ENCODE peak calls at places on chromosomes 13 and 19, in six cellular contexts. D is colonic mucosa, G is right atrium auricular region, B is psoas muscle, Y is GM12865, L is IMR-90. M is an unnamed sample.

GRCh38 chr13:36417328-36417727 is 15.0 kb upstream of the CCNA1 start:
- DNase-seq in G (no peak), L (no peak), B (no peak), D (no peak), Y (no peak), M (no peak)

GRCh38 chr13:46206138-46206537 is 5.6 kb upstream of the LRRC63 start:
- DNase-seq in Y (no peak), L (no peak), B (no peak), D (no peak), G (no peak), M (no peak)

GRCh38 chr19:16368385-16369305 is 44.0 kb downstream of the KLF2 start:
- DNase-seq in D (no peak), G (no peak), Y (no peak), L (no peak), B (peak), M (no peak)

GRCh38 chr13:40344270-40345148 is 321.9 kb downstream of the FOXO1 start:
- DNase-seq in Y (peak), G (no peak), D (no peak), B (peak), L (no peak), M (peak)

GRCh38 chr19:35266904-35267817 is 1.6 kb upstream of the USF2 start:
- DNase-seq in D (peak), B (peak), G (no peak), L (peak), Y (peak), M (peak)

GRCh38 chr13:77969299-77969698 is 50.7 kb upstream of the EDNRB start:
- DNase-seq in G (no peak), B (no peak), D (no peak), Y (no peak), L (no peak), M (no peak)

GRCh38 chr19:19276386-19276785 is 3.3 kb upstream of the TM6SF2 start:
- DNase-seq in Y (no peak), L (peak), G (no peak), D (no peak), B (no peak), M (peak)

GRCh38 chr13:43444085-43444484 is 342.7 kb downstream of the ENOX1 start:
- DNase-seq in B (no peak), G (no peak), D (no peak), Y (no peak), L (peak), M (no peak)

GRCh38 chr19:35216833-35217707 is 11.5 kb downstream of the FAM187B start:
- DNase-seq in B (no peak), G (no peak), Y (peak), L (no peak), D (peak), M (no peak)

GRCh38 chr13:23212621-23213020 is 31.8 kb downstream of the SGCG start:
- DNase-seq in G (no peak), B (no peak), L (no peak), D (no peak), Y (no peak), M (peak)

GRCh38 chr19:28737021-28737525 is 475.9 kb downstream of the UQCRFS1 start:
- DNase-seq in L (peak), Y (peak), B (no peak), D (no peak), G (no peak), M (peak)

GRCh38 chr13:95697052-95697680 is 20.2 kb downstream of the DNAJC3 start:
- DNase-seq in Y (no peak), G (no peak), D (no peak), L (no peak), B (no peak), M (no peak)

DNA sequence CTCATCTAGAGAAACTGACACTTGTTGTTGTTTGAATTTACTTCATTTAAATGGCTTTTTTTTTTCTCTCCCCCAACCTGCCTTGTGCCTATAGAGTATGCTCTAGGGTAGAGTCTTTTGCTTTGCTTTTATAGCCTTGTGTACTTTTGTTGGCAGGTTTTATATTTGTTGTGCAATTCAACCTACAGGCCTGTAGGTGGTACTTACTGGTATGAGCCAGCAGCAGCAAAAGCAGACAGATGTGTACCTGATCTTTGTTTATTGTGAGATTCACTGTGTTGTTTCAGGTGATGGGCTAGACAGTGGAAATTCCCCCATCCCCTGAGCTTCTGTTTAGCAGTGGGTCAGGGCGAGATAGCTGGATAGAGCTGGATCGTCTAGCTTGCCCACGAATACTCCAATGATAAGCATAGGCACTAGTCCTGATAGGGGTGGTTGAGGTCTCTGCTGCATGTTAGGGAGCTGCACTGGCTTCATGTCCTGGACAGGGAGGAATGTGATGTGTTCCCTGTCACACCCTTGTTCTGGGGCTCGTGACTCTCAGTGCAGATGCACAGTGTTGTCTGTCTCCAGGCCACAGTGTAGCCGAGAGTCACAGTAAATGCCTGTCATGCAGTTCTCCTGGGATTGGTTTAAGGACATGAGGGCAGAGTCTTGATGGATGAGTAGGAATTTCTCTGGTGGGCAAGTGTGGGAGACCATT is 21.3 kb downstream of the DNAJC3 start:
- DNase-seq in B (no peak), L (peak), Y (no peak), G (no peak), D (no peak), M (peak)
- TF ChIP-seq CTCF in B (no peak), L (peak), Y (peak), G (no peak), D (no peak), M (peak)

GRCh38 chr13:30334663-30335386 is 27.5 kb upstream of the KATNAL1 start:
- DNase-seq in B (no peak), Y (peak), L (peak), D (peak), G (no peak), M (peak)
- TF ChIP-seq CTCF in B (peak), Y (peak), L (peak), D (peak), G (peak), M (peak)

DNA sequence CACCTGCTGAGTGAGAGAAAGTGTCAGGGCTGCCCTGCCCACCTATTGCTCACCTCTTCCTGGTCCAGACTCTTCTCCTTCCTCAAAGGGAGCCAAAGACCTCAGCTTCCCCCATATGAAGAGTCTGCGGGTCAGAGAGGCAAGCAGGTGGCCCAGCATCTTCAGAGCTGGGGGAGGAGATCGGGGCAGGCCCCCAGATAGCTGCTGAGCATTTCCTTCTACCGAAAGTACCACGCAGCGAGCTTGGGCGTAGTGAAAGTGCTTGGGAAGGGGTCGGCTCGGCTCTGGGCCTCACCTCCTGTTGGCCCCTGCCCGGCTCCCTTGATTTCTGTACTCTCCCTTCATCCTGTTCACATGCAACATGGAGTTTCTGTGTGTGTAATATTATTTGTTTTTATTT is 12.2 kb upstream of the ZNF536 start:
- DNase-seq in B (no peak), D (no peak), G (no peak), L (no peak), Y (no peak), M (no peak)
- TF ChIP-seq CTCF in B (no peak), D (no peak), G (no peak), L (no peak), Y (no peak), M (no peak)

DNA sequence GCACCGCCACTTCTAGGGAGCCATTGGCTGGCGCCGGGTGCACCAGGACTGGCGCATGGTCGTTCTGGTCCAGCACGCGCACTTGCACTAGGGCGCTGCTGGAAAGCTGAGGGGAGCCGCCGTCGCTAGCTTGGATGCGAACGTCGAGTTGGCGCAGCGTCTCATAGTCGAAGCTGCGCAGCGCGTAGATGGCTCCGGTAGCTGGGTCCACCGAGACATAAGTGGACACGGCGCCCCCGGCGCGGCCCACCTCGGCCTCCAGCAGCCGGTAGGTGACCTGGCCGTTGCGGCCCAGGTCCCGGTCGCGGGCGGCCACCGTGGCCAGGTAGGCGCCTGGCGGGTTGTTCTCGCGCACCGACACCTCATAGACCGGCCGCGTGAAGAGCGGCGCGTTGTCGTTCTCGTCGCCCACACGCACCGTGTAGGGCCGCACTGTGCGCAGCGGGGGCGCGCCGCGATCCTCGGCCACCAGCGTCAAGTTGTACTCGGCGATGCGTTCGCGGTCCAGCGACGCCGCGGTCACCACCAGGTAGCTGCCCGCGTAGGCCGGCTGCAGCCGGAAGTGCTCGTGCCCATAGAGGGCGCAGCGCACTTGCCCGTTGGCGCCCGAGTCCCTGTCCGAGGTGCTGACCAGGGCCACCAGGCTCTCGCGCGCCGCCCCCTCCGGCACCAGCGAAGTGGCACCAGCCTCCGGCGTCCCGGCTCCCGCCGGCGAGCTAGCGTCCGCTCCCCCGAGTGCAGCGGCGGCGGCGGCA is 1.7 kb downstream of the PCDH8 start:
- DNase-seq in G (no peak), B (peak), Y (no peak), D (peak), L (peak), M (peak)
- TF ChIP-seq CTCF in G (peak), B (peak), Y (no peak), D (no peak), L (peak), M (no peak)

DNA sequence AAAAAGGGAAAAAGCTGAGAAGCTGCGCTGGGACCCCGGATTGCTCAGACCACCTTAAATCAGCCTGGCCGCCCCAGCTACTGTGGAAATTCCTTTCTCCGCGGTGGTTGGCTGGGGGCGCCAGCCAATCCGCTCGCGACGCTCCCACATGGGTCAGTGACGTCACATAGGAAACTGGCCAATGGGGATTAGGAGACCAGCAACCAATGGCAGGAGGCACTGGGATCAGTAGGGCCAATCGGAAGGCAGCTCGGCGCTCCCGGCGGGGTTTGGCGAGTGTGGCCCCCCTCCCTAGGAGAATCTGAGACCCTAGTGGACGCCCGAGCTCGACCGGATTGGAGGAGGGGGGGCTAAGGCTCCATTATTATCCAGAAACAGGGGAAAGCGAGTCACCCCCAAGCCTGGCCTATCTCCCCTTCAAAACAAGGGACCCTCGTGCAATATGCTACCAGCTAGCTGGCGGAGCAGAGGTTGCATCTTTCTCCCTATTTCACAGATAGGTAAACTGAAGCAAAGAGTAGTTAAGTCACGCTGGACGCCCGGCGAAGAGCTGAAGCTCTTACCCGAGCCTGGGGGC is 6.5 kb upstream of the TLE2 start:
- DNase-seq in Y (peak), D (peak), G (peak), B (peak), L (peak), M (peak)
- TF ChIP-seq CTCF in Y (peak), D (no peak), G (no peak), B (no peak), L (no peak), M (no peak)

GRCh38 chr13:97753942-97754670 is 199.4 kb upstream of the IPO5 start:
- DNase-seq in B (no peak), Y (no peak), G (no peak), D (no peak), L (no peak), M (no peak)

GRCh38 chr13:97749174-97749573 is 204.3 kb upstream of the IPO5 start:
- DNase-seq in B (no peak), Y (peak), G (no peak), L (peak), D (no peak), M (peak)

GRCh38 chr13:97753269-97753668 is 200.2 kb upstream of the IPO5 start:
- DNase-seq in L (no peak), Y (no peak), G (no peak), B (no peak), D (no peak), M (no peak)

DNA sequence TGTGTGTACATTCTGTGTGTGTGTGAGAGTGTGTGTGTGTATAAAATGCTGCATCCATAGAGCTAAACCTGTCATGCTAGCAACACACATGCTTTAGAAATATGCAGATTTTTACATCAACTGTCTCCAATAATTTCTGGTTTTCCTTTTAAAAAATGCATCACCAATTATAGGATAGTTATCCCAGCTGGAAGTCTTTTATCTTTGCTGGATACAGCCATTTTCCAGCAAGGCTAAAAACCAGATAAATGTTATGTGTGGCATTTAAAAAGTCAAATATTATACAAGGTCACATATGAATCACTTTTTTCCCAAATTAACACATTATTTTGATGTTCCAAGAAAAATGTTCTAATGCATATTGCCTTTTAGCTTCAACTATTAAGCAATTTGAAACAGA is 202.0 kb upstream of the IPO5 start:
- DNase-seq in B (no peak), D (no peak), Y (no peak), G (no peak), L (no peak), M (no peak)
- TF ChIP-seq CTCF in B (no peak), D (no peak), Y (no peak), G (no peak), L (no peak), M (no peak)

GRCh38 chr19:37885392-37885791 is 21.0 kb downstream of the WDR87 start:
- DNase-seq in B (no peak), Y (no peak), L (no peak), G (no peak), D (no peak), M (no peak)
- TF ChIP-seq CTCF in B (no peak), Y (no peak), L (no peak), G (no peak), D (no peak), M (no peak)

M was measured in fibroblast of villous mesenchyme.